ENCODE peak calls at places on chromosomes 6 and 20, in four cellular contexts. Z is stomach, J is ovary, P is IMR-90. B is an unnamed sample.

GRCh38 chr20:16241911-16242310 is 331.3 kb downstream of the KIF16B start:
- DNase-seq in J (no peak), P (no peak), Z (no peak), B (peak; percentile 31)

GRCh38 chr6:82259389-82259788 is 11.8 kb upstream of the IBTK start:
- DNase-seq in J (no peak), Z (no peak), P (no peak), B (no peak)

GRCh38 chr20:10793741-10794140 is 119.9 kb upstream of the JAG1 start:
- DNase-seq in P (no peak), J (no peak), Z (no peak), B (no peak)

GRCh38 chr6:12529364-12530019 is 187.1 kb upstream of the PHACTR1 start:
- DNase-seq in Z (no peak), J (no peak), P (no peak), B (no peak)

GRCh38 chr6:170096803-170097504 is 193.9 kb downstream of the DLL1 start:
- DNase-seq in P (no peak), Z (peak; percentile 15), J (no peak), B (peak; percentile 1)

GRCh38 chr6:18187701-18188100 is 32.5 kb downstream of the KDM1B start:
- DNase-seq in Z (no peak), P (no peak), J (no peak), B (no peak)

GRCh38 chr6:43682724-43683429 is 4.7 kb downstream of the MRPS18A start:
- DNase-seq in J (no peak), Z (no peak), P (no peak), B (no peak)

GRCh38 chr20:43968341-43968740 is 53.7 kb downstream of the TOX2 start:
- DNase-seq in J (no peak), P (no peak), Z (no peak), B (no peak)

GRCh38 chr6:30122515-30122914 is 9.6 kb upstream of the TRIM31 start:
- DNase-seq in J (no peak), P (no peak), Z (no peak), B (no peak)

GRCh38 chr6:25944655-25945054 is 14.2 kb upstream of the SLC17A2 start:
- DNase-seq in Z (no peak), J (no peak), P (no peak), B (no peak)

GRCh38 chr20:53922901-53923314 is 147.5 kb downstream of the BCAS1 start:
- DNase-seq in P (no peak), Z (no peak), J (no peak), B (no peak)

GRCh38 chr6:168035661-168036616 is 38.5 kb downstream of the KIF25 start:
- DNase-seq in J (peak; percentile 22), Z (no peak), P (peak; percentile 85), B (no peak)

DNA sequence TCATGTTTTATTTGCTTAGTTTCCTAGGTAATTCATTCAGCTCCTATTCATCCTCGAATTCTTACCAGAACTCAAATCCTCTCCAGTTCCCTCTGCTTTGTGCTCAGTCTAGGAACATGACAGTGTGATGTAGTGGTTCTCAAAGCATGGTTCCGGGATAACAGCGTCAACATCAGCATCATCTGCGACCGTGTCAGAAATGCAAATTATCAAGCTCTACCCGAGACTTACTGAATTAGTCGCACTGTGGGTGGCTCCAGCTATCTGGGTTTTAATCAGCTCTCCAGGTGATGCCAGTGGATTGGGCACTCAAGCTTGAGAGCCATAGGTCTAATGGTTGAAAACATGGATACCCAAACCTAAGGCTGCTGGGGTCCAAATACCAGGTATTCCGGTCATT is 7.7 kb upstream of the STK35 start:
- DNase-seq in Z (no peak), J (no peak), P (no peak), B (no peak)
- H3K4me1 ChIP-seq in Z (no peaks in the 10 kb centered on the region), J (no peaks in the 10 kb centered on the region), P (no peaks in the 10 kb centered on the region), B (no peaks in the 10 kb centered on the region)

GRCh38 chr6:110881929-110882629 is 7.5 kb downstream of the AMD1 start:
- DNase-seq in P (peak; percentile 44), J (no peak), Z (no peak), B (no peak)
- H3K4me3 ChIP-seq in P (no peak overlapping the region), J (no peak overlapping the region), Z (no peak overlapping the region), B (no peak overlapping the region)

DNA sequence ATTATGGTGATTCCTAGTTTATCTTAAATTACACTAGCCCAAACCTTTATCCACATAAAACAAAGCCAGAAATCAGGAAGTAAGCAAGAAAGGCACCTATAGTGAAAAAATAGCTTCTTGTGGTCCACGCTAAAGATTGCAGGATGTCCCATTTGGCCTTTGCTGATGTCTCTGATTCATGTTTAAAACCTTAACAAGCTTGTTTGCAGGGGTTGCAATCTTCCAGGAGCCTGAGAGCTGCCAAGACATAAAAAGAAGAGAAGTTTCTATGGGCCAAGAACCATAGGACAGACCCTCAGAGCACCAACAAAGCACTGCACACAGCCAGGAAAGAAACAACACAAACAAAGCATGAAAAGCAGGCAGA is 49.5 kb downstream of the ADAT2 start:
- DNase-seq in J (no peak), Z (no peak), P (no peak), B (no peak)
- H3K4me1 ChIP-seq in J (no peaks in the 10 kb centered on the region), Z (peaks cover 9% of the 10 kb centered on the region), P (peaks cover 3% of the 10 kb centered on the region), B (no peaks in the 10 kb centered on the region)

GRCh38 chr6:152380993-152381898 is 255.9 kb downstream of the SYNE1 start:
- DNase-seq in J (peak; percentile 79), Z (peak; percentile 41), P (peak; percentile 97), B (peak; percentile 65)
- H3K4me3 ChIP-seq in J (peak overlapping the region; percentile 45), Z (peak overlapping the region; percentile 46), P (peak overlapping the region; percentile 37), B (peak overlapping the region; percentile 53)

DNA sequence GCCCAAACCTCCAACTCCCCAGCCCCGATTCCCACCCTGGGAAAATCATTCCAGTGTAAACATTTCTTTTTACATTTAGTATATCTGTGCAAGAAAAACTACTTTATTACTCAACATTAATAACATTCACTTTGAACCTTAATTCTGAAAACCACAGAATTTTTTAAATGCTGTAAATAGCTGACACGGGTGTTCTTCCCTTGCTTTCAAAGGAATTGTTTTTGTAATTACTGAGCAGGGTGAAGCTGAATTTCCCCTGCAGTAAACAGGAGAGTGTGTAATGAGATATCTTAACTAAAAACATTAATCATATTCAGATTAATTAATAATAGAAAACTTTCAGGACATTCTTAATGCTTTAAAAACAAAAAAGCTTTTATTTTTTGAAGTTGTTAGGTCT is 99.3 kb upstream of the CITED2 start:
- DNase-seq in Z (no peak), J (no peak), P (no peak), B (no peak)
- H3K4me1 ChIP-seq in Z (no peaks in the 10 kb centered on the region), J (peaks cover 8% of the 10 kb centered on the region), P (peaks cover 16% of the 10 kb centered on the region), B (peaks cover 21% of the 10 kb centered on the region)